ENCODE peak calls at places on chromosomes 3 and 15, in six cellular contexts. Y is pancreas, K is lower lobe of right lung, T is IMR-90, S is keratinocyte, I is cardiac muscle cell. X is an unnamed sample. For H3K36me3 and H3K4me1, the result is how much of the 10 kb centered on the place peaks cover.

GRCh38 chr3:59935025-59935424 is 885.2 kb upstream of the CFAP20DC start:
- DNase-seq in Y (no peak), K (no peak), T (no peak), S (no peak), I (no peak), X (no peak)

GRCh38 chr3:112979244-112979832 is 4.4 kb upstream of the CD200R1 start:
- DNase-seq in Y (no peak), K (no peak), T (peak), S (no peak), I (peak), X (peak)

GRCh38 chr3:71444028-71444860 is 139.3 kb downstream of the FOXP1 start:
- DNase-seq in Y (no peak), K (peak), T (peak), S (peak), I (no peak), X (no peak)

GRCh38 chr3:192825657-192826200 is 91.9 kb downstream of the MB21D2 start:
- DNase-seq in Y (peak), K (peak), T (peak), S (no peak), I (no peak), X (no peak)

GRCh38 chr3:115615451-115615850 is 7.9 kb upstream of the GAP43 start:
- DNase-seq in Y (no peak), K (no peak), T (no peak), S (no peak), I (no peak), X (no peak)

GRCh38 chr15:89358435-89358754 is 23.8 kb upstream of the POLG start:
- DNase-seq in Y (no peak), K (no peak), T (no peak), S (no peak), I (no peak), X (no peak)

GRCh38 chr3:33900809-33901505 is 102.5 kb downstream of the PDCD6IP start:
- DNase-seq in Y (no peak), K (no peak), T (no peak), S (no peak), I (no peak), X (no peak)

GRCh38 chr15:81285461-81285860 is 38.5 kb downstream of the STARD5 start:
- DNase-seq in Y (no peak), K (no peak), T (no peak), S (no peak), I (no peak), X (no peak)

GRCh38 chr3:9022305-9022985 is 59.2 kb upstream of the RAD18 start:
- DNase-seq in Y (no peak), K (no peak), T (no peak), S (no peak), I (no peak), X (no peak)

GRCh38 chr15:96342143-96342466 is 11.6 kb downstream of the NR2F2 start:
- DNase-seq in Y (no peak), K (no peak), T (no peak), S (no peak), I (no peak), X (no peak)

GRCh38 chr3:52299815-52300611 is 12.4 kb downstream of the GLYCTK start:
- DNase-seq in Y (peak), K (peak), T (peak), S (no peak), I (peak), X (peak)

GRCh38 chr3:149895339-149895738 is 75.4 kb downstream of the PFN2 start:
- DNase-seq in Y (no peak), K (no peak), T (no peak), S (no peak), I (no peak), X (no peak)

GRCh38 chr3:105907790-105908189 is 39.0 kb upstream of the CBLB start:
- DNase-seq in Y (no peak), K (no peak), T (no peak), S (no peak), I (no peak), X (no peak)

GRCh38 chr3:101950510-101950909 is 101.2 kb downstream of the NFKBIZ start:
- DNase-seq in Y (no peak), K (no peak), T (peak), S (no peak), I (no peak), X (no peak)

GRCh38 chr15:59255647-59256380 is 49.2 kb downstream of the LDHAL6B start:
- DNase-seq in Y (peak), K (no peak), T (peak), S (no peak), I (no peak), X (peak)

GRCh38 chr3:156676467-156677119 is 2.2 kb downstream of the TIPARP start:
- DNase-seq in Y (no peak), K (no peak), T (peak), S (no peak), I (no peak), X (no peak)

GRCh38 chr3:52052831-52053306 is 3.5 kb downstream of the DUSP7 start:
- DNase-seq in Y (peak), K (peak), T (peak), S (no peak), I (peak), X (peak)

GRCh38 chr3:185282696-185283373 is 29.0 kb upstream of the EHHADH start:
- DNase-seq in Y (peak), K (peak), T (peak), S (peak), I (peak), X (peak)

GRCh38 chr3:66648975-66649374 is 148.2 kb upstream of the LRIG1 start:
- DNase-seq in Y (no peak), K (no peak), T (no peak), S (no peak), I (no peak), X (no peak)

GRCh38 chr15:81480645-81481053 is 106.6 kb upstream of the TMC3 start:
- DNase-seq in Y (peak), K (no peak), T (peak), S (peak), I (peak), X (peak)

GRCh38 chr3:10322355-10322715 is 1.4 kb upstream of the SEC13 start:
- DNase-seq in Y (no peak), K (no peak), T (no peak), S (no peak), I (no peak), X (no peak)

GRCh38 chr15:30872341-30872748 is 31.4 kb upstream of the FAN1 start:
- DNase-seq in Y (no peak), K (no peak), T (peak), S (no peak), I (no peak), X (no peak)

GRCh38 chr3:64627471-64628321 is 60.1 kb downstream of the ADAMTS9 start:
- DNase-seq in Y (no peak), K (no peak), T (peak), S (no peak), I (no peak), X (peak)

GRCh38 chr3:161316006-161316689 is 55.2 kb downstream of the SPTSSB start:
- DNase-seq in Y (no peak), K (no peak), T (no peak), S (no peak), I (no peak), X (no peak)

GRCh38 chr3:106305127-106305526 is 436.3 kb upstream of the CBLB start:
- DNase-seq in Y (no peak), K (no peak), T (peak), S (no peak), I (no peak), X (no peak)

GRCh38 chr3:78529601-78530000 is 1238.2 kb downstream of the ROBO1 start:
- DNase-seq in Y (no peak), K (no peak), T (no peak), S (no peak), I (no peak), X (no peak)

GRCh38 chr15:85770014-85770721 is 24.6 kb downstream of the KLHL25 start:
- DNase-seq in Y (no peak), K (no peak), T (no peak), S (no peak), I (no peak), X (no peak)

GRCh38 chr15:40747685-40748631 is 7.1 kb downstream of the RMDN3 start:
- DNase-seq in Y (no peak), K (peak), T (no peak), S (no peak), I (no peak), X (no peak)

GRCh38 chr15:65101418-65101890 is 13.5 kb downstream of the UBAP1L start:
- DNase-seq in Y (peak), K (peak), T (peak), S (no peak), I (peak), X (peak)

DNA sequence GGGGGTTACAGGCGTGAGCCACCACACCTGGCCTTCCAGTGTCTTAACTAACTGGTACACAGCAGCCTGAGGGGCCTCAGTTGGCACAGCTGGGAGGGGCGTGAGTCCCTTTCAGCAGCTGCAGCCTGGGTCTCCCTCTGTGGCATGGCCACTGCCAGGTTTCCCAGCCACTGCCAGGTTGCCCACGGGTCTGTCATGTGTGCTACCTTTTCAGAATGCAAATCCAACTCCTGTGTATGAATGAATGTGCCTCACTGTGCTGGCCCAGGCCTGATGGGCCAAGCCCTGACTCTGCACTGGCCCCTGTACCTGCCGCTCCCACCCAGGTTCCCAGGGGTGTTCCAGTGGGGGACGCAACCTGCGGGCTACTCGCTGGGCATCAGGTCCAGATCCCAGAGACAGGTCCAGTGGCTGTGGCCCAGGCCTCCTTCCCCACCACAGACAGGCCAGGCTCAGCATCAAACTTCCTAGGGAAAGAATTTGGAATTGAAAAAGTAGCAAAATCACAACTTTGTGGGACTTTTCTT is 26.0 kb downstream of the WHAMM start:
- DNase-seq in Y (no peak), K (no peak), T (no peak), S (no peak), I (no peak), X (no peak)
- H3K36me3 ChIP-seq in Y (under half), K (half or more), T (under half), S (under half), I (under half), X (under half)

GRCh38 chr3:195540526-195540925 is 2.6 kb downstream of the PPP1R2 start:
- DNase-seq in Y (no peak), K (no peak), T (no peak), S (no peak), I (no peak), X (no peak)
- H3K4me1 ChIP-seq in Y (under half), K (half or more), T (under half), S (under half), I (under half), X (under half)

GRCh38 chr3:126456211-126456610 is 19.5 kb downstream of the ZXDC start:
- DNase-seq in Y (no peak), K (peak), T (no peak), S (no peak), I (no peak), X (no peak)

GRCh38 chr3:126452213-126452612 is 23.5 kb downstream of the ZXDC start:
- DNase-seq in Y (no peak), K (no peak), T (no peak), S (no peak), I (no peak), X (no peak)

GRCh38 chr3:126454799-126455198 is 20.9 kb downstream of the ZXDC start:
- DNase-seq in Y (no peak), K (no peak), T (no peak), S (no peak), I (no peak), X (no peak)

GRCh38 chr3:126451511-126451910 is 24.2 kb downstream of the ZXDC start:
- DNase-seq in Y (peak), K (no peak), T (no peak), S (no peak), I (no peak), X (no peak)

GRCh38 chr3:126454026-126454425 is 21.7 kb downstream of the ZXDC start:
- DNase-seq in Y (no peak), K (no peak), T (no peak), S (no peak), I (no peak), X (no peak)
- H3K36me3 ChIP-seq in Y (under half), K (half or more), T (under half), S (under half), I (under half), X (under half)

GRCh38 chr15:60661075-60661645 is 182.2 kb upstream of the ICE2 start:
- DNase-seq in Y (no peak), K (no peak), T (no peak), S (no peak), I (no peak), X (no peak)
- H3K4me1 ChIP-seq in Y (under half), K (under half), T (under half), S (under half), I (under half), X (under half)

DNA sequence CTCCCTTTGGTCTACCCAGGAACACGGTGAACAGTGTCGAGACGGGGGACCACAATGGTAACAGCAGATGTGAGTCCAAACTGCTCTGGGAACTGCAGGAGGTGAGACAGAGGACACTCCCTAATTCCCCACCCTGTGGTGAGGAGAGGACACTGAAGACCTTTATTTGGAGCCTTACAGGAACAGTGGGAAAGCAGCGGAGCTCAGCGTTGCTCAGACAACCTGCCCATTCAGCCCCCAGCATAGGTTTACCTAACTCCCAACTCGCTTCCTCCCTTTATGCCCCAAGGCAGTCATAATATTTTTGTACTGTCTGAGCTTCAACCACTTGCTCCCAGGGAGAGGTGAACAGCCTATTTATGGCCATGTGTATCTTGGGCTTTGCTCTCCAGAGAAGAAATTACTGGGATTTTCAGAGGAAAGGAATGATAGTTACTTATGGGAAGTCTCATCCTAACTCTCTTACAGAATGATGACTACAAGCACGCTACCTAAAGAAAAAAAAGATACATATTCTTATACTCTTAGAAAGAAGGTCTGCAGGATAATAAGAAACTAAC is 34.0 kb downstream of the SHC4 start:
- DNase-seq in Y (no peak), K (no peak), T (peak), S (no peak), I (no peak), X (no peak)
- H3K36me3 ChIP-seq in Y (under half), K (under half), T (under half), S (under half), I (under half), X (under half)